ENCODE peak calls at places on chromosomes 13 and 19, in seven cellular contexts. S is NCI-H1092 treated with DMSO at 0.1 percent for 48 hours, H is amniotic stem cell, U is activated T-helper 1 cell treated with Interleukin-2 at 50 U/mL for 16 hours, C is NCI-H1105, M is aorta, E is NCI-H2081 treated with DMSO at 0.1 percent for 48 hours. A is an unnamed sample.

GRCh38 chr19:18860302-18860700 is 28.5 kb downstream of the UPF1 start:
- DNase-seq in U (no peak), S (no peak), M (no peak), H (no peak), C (no peak), E (no peak), A (no peak)

GRCh38 chr19:42292042-42292960 is 9.6 kb upstream of the PRR19 start:
- DNase-seq in H (no peak), C (no peak), U (no peak), M (no peak), S (no peak), E (no peak), A (no peak)

GRCh38 chr19:51712461-51713081 is 11.2 kb downstream of the HAS1 start:
- DNase-seq in U (no peak), E (no peak), C (no peak), M (no peak), H (no peak), S (no peak), A (no peak)

GRCh38 chr19:53183146-53183545 is 10.0 kb downstream of the ZNF665 start:
- DNase-seq in C (no peak), U (no peak), S (no peak), M (no peak), H (no peak), E (no peak), A (no peak)

GRCh38 chr19:13087795-13088537 is 14.7 kb downstream of the LYL1 start:
- DNase-seq in U (no peak), H (no peak), M (no peak), C (no peak), S (no peak), E (no peak), A (no peak)

GRCh38 chr19:35975608-35976214 is 19.3 kb upstream of the SDHAF1 start:
- DNase-seq in E (no peak), H (no peak), S (no peak), M (no peak), C (no peak), U (no peak), A (no peak)

GRCh38 chr19:45154064-45154827 is 6.5 kb downstream of the NKPD1 start:
- DNase-seq in E (no peak), U (no peak), C (no peak), M (peak), S (no peak), H (no peak), A (no peak)

GRCh38 chr19:55777528-55777927 is 8.6 kb downstream of the RFPL4AL1 start:
- DNase-seq in S (peak), U (no peak), E (no peak), C (no peak), H (no peak), M (no peak), A (no peak)

GRCh38 chr19:18437481-18438330 is at the start of gene ISYNA1:
- DNase-seq in E (no peak), H (no peak), C (peak), S (peak), U (no peak), M (peak), A (no peak)

GRCh38 chr13:94160875-94161274 is 318.6 kb downstream of the DCT start:
- DNase-seq in H (no peak), C (no peak), U (no peak), S (no peak), M (no peak), E (no peak), A (peak)

GRCh38 chr13:33045829-33046592 is 29.8 kb downstream of the KL start:
- DNase-seq in S (no peak), E (no peak), U (no peak), C (no peak), M (no peak), H (no peak), A (no peak)

GRCh38 chr19:42254083-42254849 is 662 bp downstream of the ERF start:
- DNase-seq in S (no peak), U (peak), M (peak), C (peak), E (no peak), H (no peak), A (no peak)

GRCh38 chr19:15583346-15583745 is 31.7 kb upstream of the CYP4F8 start:
- DNase-seq in M (no peak), H (no peak), E (no peak), S (no peak), U (no peak), C (no peak), A (no peak)

GRCh38 chr19:54252243-54252642 is 4.8 kb downstream of the LILRB5 start:
- DNase-seq in M (no peak), C (no peak), H (no peak), E (no peak), S (no peak), U (no peak), A (no peak)